ENCODE peak calls at places on chromosomes 16 and 17, in eight cellular contexts. K is GF-D8, W is kidney epithelial cell, J is IMR-90, H is upper lobe of right lung, D is brain microvascular endothelial cell, P is pons, C is iPS-NIHi11. I is an unnamed sample.

GRCh38 chr17:80358861-80359260 is 56.1 kb upstream of the ENDOV start:
- DNase-seq in K (no peak), W (no peak), J (no peak), H (no peak), D (no peak), P (no peak), C (no peak), I (no peak)

GRCh38 chr17:13883659-13884058 is 185.6 kb upstream of the COX10 start:
- DNase-seq in K (no peak), W (no peak), J (no peak), H (no peak), D (no peak), P (no peak), C (no peak), I (no peak)

GRCh38 chr16:88862968-88863367 is 3.5 kb downstream of the PABPN1L start:
- DNase-seq in K (no peak), W (no peak), J (no peak), H (no peak), D (no peak), P (no peak), C (no peak), I (no peak)

GRCh38 chr17:82864721-82865240 is 25.0 kb upstream of the ZNF750 start:
- DNase-seq in K (no peak), W (no peak), J (no peak), H (no peak), D (no peak), P (no peak), C (no peak), I (peak; percentile 85)

GRCh38 chr16:49698931-49699715 is 156.8 kb downstream of the ZNF423 start:
- DNase-seq in K (no peak), W (no peak), J (no peak), H (no peak), D (peak; percentile 46), P (no peak), C (no peak), I (peak; percentile 87)

GRCh38 chr16:82715833-82716232 is 89.1 kb downstream of the CDH13 start:
- DNase-seq in K (no peak), W (no peak), J (no peak), H (no peak), D (no peak), P (no peak), C (no peak), I (no peak)

GRCh38 chr17:19002805-19003542 is 1.6 kb downstream of the FAM83G start:
- DNase-seq in K (no peak), W (no peak), J (peak; percentile 54), H (no peak), D (no peak), P (no peak), C (no peak), I (no peak)

GRCh38 chr16:8877894-8878522 is 4.1 kb upstream of the LITAFD start:
- DNase-seq in K (no peak), W (no peak), J (no peak), H (no peak), D (no peak), P (no peak), C (no peak), I (no peak)

GRCh38 chr17:57045868-57046671 is 39.0 kb upstream of the AKAP1 start:
- DNase-seq in K (no peak), W (no peak), J (no peak), H (peak; percentile 83), D (no peak), P (no peak), C (no peak), I (no peak)

GRCh38 chr17:81511550-81511799 is 1.1 kb downstream of the ACTG1 start:
- DNase-seq in K (no peak), W (no peak), J (peak; percentile 35), H (no peak), D (no peak), P (peak; percentile 19), C (no peak), I (no peak)

GRCh38 chr17:40326014-40326831 is 17.2 kb downstream of the RARA start:
- DNase-seq in K (peak; percentile 44), W (no peak), J (no peak), H (no peak), D (no peak), P (no peak), C (no peak), I (no peak)

GRCh38 chr17:75006653-75007052 is 5.8 kb upstream of the MRPL58 start:
- DNase-seq in K (peak; percentile 21), W (no peak), J (no peak), H (no peak), D (no peak), P (no peak), C (no peak), I (peak; percentile 19)

GRCh38 chr16:68094614-68094934 is 9.4 kb downstream of the NFATC3 start:
- DNase-seq in K (no peak), W (no peak), J (no peak), H (no peak), D (no peak), P (no peak), C (no peak), I (no peak)

GRCh38 chr17:50064253-50064991 is 8.5 kb downstream of the ITGA3 start:
- DNase-seq in K (no peak), W (peak; percentile 89), J (peak; percentile 97), H (peak; percentile 82), D (peak; percentile 97), P (no peak), C (no peak), I (no peak)

GRCh38 chr17:34892864-34893263 is 68.4 kb downstream of the CCT6B start:
- DNase-seq in K (no peak), W (no peak), J (no peak), H (no peak), D (no peak), P (peak; percentile 6), C (peak; percentile 87), I (no peak)

I was measured in NCI-H146.